ENCODE peak calls at places on chromosomes 5 and 9, in seven cellular contexts. One of them, this sample, is unnamed. For H3K9me3, the result is how much of the 10 kb centered on the place peaks cover.

GRCh38 chr5:93186031-93186682 is 394.9 kb downstream of the NR2F1-AS1 start:
- DNase-seq in Karpas-422: no peak
- DNase-seq in neuronal stem cell: no peak
- DNase-seq in breast epithelium: no peak
- DNase-seq in neural progenitor cell: no peak
- DNase-seq in heart right ventricle: no peak
- DNase-seq in CD4-positive, CD25-positive, alpha-beta regulatory T cell: no peak
- DNase-seq in this sample: no peak

GRCh38 chr9:14349818-14350333 is 35.9 kb upstream of the NFIB start:
- DNase-seq in Karpas-422: no peak
- DNase-seq in neuronal stem cell: no peak
- DNase-seq in breast epithelium: no peak
- DNase-seq in heart right ventricle: peak
- DNase-seq in neural progenitor cell: peak
- DNase-seq in CD4-positive, CD25-positive, alpha-beta regulatory T cell: no peak
- DNase-seq in this sample: no peak

GRCh38 chr9:111937781-111938426 is 41.3 kb downstream of the UGCG start:
- DNase-seq in CD4-positive, CD25-positive, alpha-beta regulatory T cell: peak
- DNase-seq in Karpas-422: no peak
- DNase-seq in breast epithelium: no peak
- DNase-seq in neural progenitor cell: no peak
- DNase-seq in neuronal stem cell: no peak
- DNase-seq in heart right ventricle: peak
- DNase-seq in this sample: no peak

GRCh38 chr9:132673355-132673754 is 3.1 kb downstream of the GTF3C4 start:
- DNase-seq in CD4-positive, CD25-positive, alpha-beta regulatory T cell: peak
- DNase-seq in neural progenitor cell: peak
- DNase-seq in heart right ventricle: no peak
- DNase-seq in breast epithelium: no peak
- DNase-seq in neuronal stem cell: no peak
- DNase-seq in Karpas-422: no peak
- DNase-seq in this sample: no peak

GRCh38 chr9:8332871-8333270 is 533.3 kb upstream of the DMAC1 start:
- DNase-seq in breast epithelium: no peak
- DNase-seq in heart right ventricle: no peak
- DNase-seq in Karpas-422: no peak
- DNase-seq in CD4-positive, CD25-positive, alpha-beta regulatory T cell: no peak
- DNase-seq in neural progenitor cell: no peak
- DNase-seq in neuronal stem cell: no peak
- DNase-seq in this sample: no peak

GRCh38 chr9:113368960-113369582 is 7.7 kb downstream of the HDHD3 start:
- DNase-seq in neuronal stem cell: no peak
- DNase-seq in heart right ventricle: no peak
- DNase-seq in CD4-positive, CD25-positive, alpha-beta regulatory T cell: no peak
- DNase-seq in neural progenitor cell: no peak
- DNase-seq in Karpas-422: no peak
- DNase-seq in breast epithelium: no peak
- DNase-seq in this sample: no peak

GRCh38 chr9:132809677-132810076 is 68.4 kb downstream of the AK8 start:
- DNase-seq in heart right ventricle: no peak
- DNase-seq in CD4-positive, CD25-positive, alpha-beta regulatory T cell: no peak
- DNase-seq in neuronal stem cell: no peak
- DNase-seq in breast epithelium: no peak
- DNase-seq in Karpas-422: no peak
- DNase-seq in neural progenitor cell: no peak
- DNase-seq in this sample: no peak

GRCh38 chr5:61301820-61302563 is 30.1 kb upstream of the ZSWIM6 start:
- DNase-seq in breast epithelium: peak
- DNase-seq in CD4-positive, CD25-positive, alpha-beta regulatory T cell: no peak
- DNase-seq in neural progenitor cell: peak
- DNase-seq in neuronal stem cell: no peak
- DNase-seq in Karpas-422: no peak
- DNase-seq in heart right ventricle: peak
- DNase-seq in this sample: no peak

GRCh38 chr5:62168882-62169281 is 137.1 kb upstream of the KIF2A start:
- DNase-seq in neuronal stem cell: no peak
- DNase-seq in breast epithelium: no peak
- DNase-seq in Karpas-422: no peak
- DNase-seq in heart right ventricle: no peak
- DNase-seq in neural progenitor cell: no peak
- DNase-seq in CD4-positive, CD25-positive, alpha-beta regulatory T cell: no peak
- DNase-seq in this sample: no peak

GRCh38 chr5:136235316-136235715 is 42.4 kb upstream of the SMIM32 start:
- DNase-seq in neural progenitor cell: no peak
- DNase-seq in neuronal stem cell: no peak
- DNase-seq in breast epithelium: no peak
- DNase-seq in heart right ventricle: no peak
- DNase-seq in CD4-positive, CD25-positive, alpha-beta regulatory T cell: no peak
- DNase-seq in Karpas-422: no peak
- DNase-seq in this sample: no peak

GRCh38 chr9:132005896-132006295 is 73.8 kb downstream of the MED27 start:
- DNase-seq in heart right ventricle: no peak
- DNase-seq in Karpas-422: no peak
- DNase-seq in CD4-positive, CD25-positive, alpha-beta regulatory T cell: no peak
- DNase-seq in breast epithelium: no peak
- DNase-seq in neural progenitor cell: no peak
- DNase-seq in neuronal stem cell: no peak
- DNase-seq in this sample: no peak

GRCh38 chr5:190366-191035 is 794 bp upstream of the LRRC14B start:
- DNase-seq in neuronal stem cell: no peak
- DNase-seq in neural progenitor cell: no peak
- DNase-seq in CD4-positive, CD25-positive, alpha-beta regulatory T cell: no peak
- DNase-seq in heart right ventricle: no peak
- DNase-seq in Karpas-422: no peak
- DNase-seq in breast epithelium: no peak
- DNase-seq in this sample: no peak

GRCh38 chr9:69963728-69964127 is 79.9 kb upstream of the MAMDC2 start:
- DNase-seq in CD4-positive, CD25-positive, alpha-beta regulatory T cell: no peak
- DNase-seq in Karpas-422: no peak
- DNase-seq in neural progenitor cell: no peak
- DNase-seq in breast epithelium: no peak
- DNase-seq in heart right ventricle: no peak
- DNase-seq in neuronal stem cell: no peak
- DNase-seq in this sample: no peak

GRCh38 chr9:137241490-137242328 is 622 bp downstream of the TUBB4B start:
- DNase-seq in Karpas-422: peak
- DNase-seq in neural progenitor cell: peak
- DNase-seq in CD4-positive, CD25-positive, alpha-beta regulatory T cell: peak
- DNase-seq in breast epithelium: no peak
- DNase-seq in neuronal stem cell: no peak
- DNase-seq in heart right ventricle: peak
- DNase-seq in this sample: peak

GRCh38 chr5:95162231-95162992 is 122.5 kb downstream of the MCTP1 start:
- DNase-seq in breast epithelium: no peak
- DNase-seq in neural progenitor cell: no peak
- DNase-seq in neuronal stem cell: no peak
- DNase-seq in Karpas-422: no peak
- DNase-seq in heart right ventricle: no peak
- DNase-seq in CD4-positive, CD25-positive, alpha-beta regulatory T cell: no peak
- DNase-seq in this sample: no peak

GRCh38 chr5:141519605-141520288 is 30.9 kb downstream of the PCDHGC5 start:
- DNase-seq in breast epithelium: no peak
- DNase-seq in Karpas-422: no peak
- DNase-seq in neuronal stem cell: no peak
- DNase-seq in heart right ventricle: no peak
- DNase-seq in CD4-positive, CD25-positive, alpha-beta regulatory T cell: no peak
- DNase-seq in neural progenitor cell: no peak
- DNase-seq in this sample: no peak

GRCh38 chr9:120839146-120839545 is 3.6 kb downstream of the PSMD5 start:
- DNase-seq in neuronal stem cell: no peak
- DNase-seq in CD4-positive, CD25-positive, alpha-beta regulatory T cell: no peak
- DNase-seq in Karpas-422: no peak
- DNase-seq in breast epithelium: no peak
- DNase-seq in neural progenitor cell: no peak
- DNase-seq in heart right ventricle: no peak
- DNase-seq in this sample: no peak

GRCh38 chr5:147407094-147407681 is 102.7 kb downstream of the DPYSL3 start:
- DNase-seq in Karpas-422: no peak
- DNase-seq in heart right ventricle: no peak
- DNase-seq in CD4-positive, CD25-positive, alpha-beta regulatory T cell: no peak
- DNase-seq in neuronal stem cell: no peak
- DNase-seq in breast epithelium: no peak
- DNase-seq in neural progenitor cell: no peak
- DNase-seq in this sample: no peak

GRCh38 chr9:116661037-116661954 is 25.8 kb upstream of the TRIM32 start:
- DNase-seq in neural progenitor cell: peak
- DNase-seq in Karpas-422: peak
- DNase-seq in heart right ventricle: no peak
- DNase-seq in neuronal stem cell: peak
- DNase-seq in breast epithelium: no peak
- DNase-seq in CD4-positive, CD25-positive, alpha-beta regulatory T cell: peak
- DNase-seq in this sample: no peak

GRCh38 chr5:176823869-176824412 is 13.6 kb downstream of the UNC5A start:
- DNase-seq in CD4-positive, CD25-positive, alpha-beta regulatory T cell: no peak
- DNase-seq in Karpas-422: no peak
- DNase-seq in neural progenitor cell: no peak
- DNase-seq in breast epithelium: no peak
- DNase-seq in heart right ventricle: no peak
- DNase-seq in neuronal stem cell: no peak
- DNase-seq in this sample: no peak

GRCh38 chr5:137613554-137614265 is 114.6 kb upstream of the SPOCK1 start:
- DNase-seq in breast epithelium: no peak
- DNase-seq in neural progenitor cell: no peak
- DNase-seq in CD4-positive, CD25-positive, alpha-beta regulatory T cell: no peak
- DNase-seq in Karpas-422: no peak
- DNase-seq in heart right ventricle: no peak
- DNase-seq in neuronal stem cell: no peak
- DNase-seq in this sample: no peak

GRCh38 chr5:137616046-137616445 is 116.9 kb upstream of the SPOCK1 start:
- DNase-seq in CD4-positive, CD25-positive, alpha-beta regulatory T cell: no peak
- DNase-seq in neuronal stem cell: no peak
- DNase-seq in Karpas-422: no peak
- DNase-seq in heart right ventricle: no peak
- DNase-seq in neural progenitor cell: no peak
- DNase-seq in breast epithelium: no peak
- DNase-seq in this sample: no peak

GRCh38 chr5:137612576-137612975 is 113.5 kb upstream of the SPOCK1 start:
- DNase-seq in neuronal stem cell: no peak
- DNase-seq in breast epithelium: no peak
- DNase-seq in CD4-positive, CD25-positive, alpha-beta regulatory T cell: no peak
- DNase-seq in neural progenitor cell: no peak
- DNase-seq in heart right ventricle: no peak
- DNase-seq in Karpas-422: no peak
- DNase-seq in this sample: no peak

GRCh38 chr5:137617806-137618205 is 118.1 kb downstream of the KLHL3 start:
- DNase-seq in Karpas-422: no peak
- DNase-seq in neuronal stem cell: no peak
- DNase-seq in neural progenitor cell: no peak
- DNase-seq in breast epithelium: no peak
- DNase-seq in heart right ventricle: no peak
- DNase-seq in CD4-positive, CD25-positive, alpha-beta regulatory T cell: no peak
- DNase-seq in this sample: no peak

DNA sequence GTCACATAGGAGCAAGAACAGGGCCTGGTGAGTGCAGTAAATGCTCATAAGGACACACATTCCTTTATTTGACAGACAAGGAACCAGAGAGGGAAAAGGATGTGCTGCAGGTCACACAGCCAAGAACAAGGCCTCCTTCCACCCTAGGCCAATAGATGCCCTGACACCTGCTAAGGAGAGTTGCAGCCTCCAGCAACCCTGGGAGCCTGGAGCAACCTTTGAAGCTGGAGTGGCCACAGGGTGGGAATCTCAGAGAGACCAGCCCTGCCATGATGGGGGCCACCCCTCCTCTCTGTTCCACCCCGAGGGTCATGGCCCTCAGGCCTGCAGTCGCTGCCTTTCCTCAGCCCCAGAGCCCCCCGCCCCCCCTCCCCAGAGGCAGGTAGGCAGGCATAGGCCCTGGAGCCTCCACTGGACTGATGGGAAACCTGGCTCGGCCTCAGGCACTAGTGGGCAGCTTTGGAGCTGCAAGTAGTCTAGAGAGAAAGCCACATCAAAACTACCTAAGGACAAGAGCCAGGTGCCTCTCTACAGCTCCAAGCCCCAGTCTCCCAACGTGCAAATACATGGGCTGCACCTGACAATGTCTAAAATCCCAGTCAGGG is 116.1 kb upstream of the SPOCK1 start:
- DNase-seq in heart right ventricle: no peak
- DNase-seq in CD4-positive, CD25-positive, alpha-beta regulatory T cell: no peak
- DNase-seq in Karpas-422: no peak
- DNase-seq in neural progenitor cell: no peak
- DNase-seq in neuronal stem cell: no peak
- DNase-seq in breast epithelium: no peak
- DNase-seq in this sample: no peak
- H3K9me3 ChIP-seq in heart right ventricle: under half
- H3K9me3 ChIP-seq in CD4-positive, CD25-positive, alpha-beta regulatory T cell: under half
- H3K9me3 ChIP-seq in Karpas-422: under half
- H3K9me3 ChIP-seq in neural progenitor cell: under half
- H3K9me3 ChIP-seq in neuronal stem cell: under half
- H3K9me3 ChIP-seq in breast epithelium: under half
- H3K9me3 ChIP-seq in this sample: under half

GRCh38 chr9:22217254-22217653 is 208.1 kb upstream of the CDKN2B start:
- DNase-seq in Karpas-422: no peak
- DNase-seq in neural progenitor cell: no peak
- DNase-seq in CD4-positive, CD25-positive, alpha-beta regulatory T cell: no peak
- DNase-seq in neuronal stem cell: no peak
- DNase-seq in breast epithelium: no peak
- DNase-seq in heart right ventricle: no peak
- DNase-seq in this sample: no peak
- H3K9me3 ChIP-seq in Karpas-422: under half
- H3K9me3 ChIP-seq in neural progenitor cell: under half
- H3K9me3 ChIP-seq in CD4-positive, CD25-positive, alpha-beta regulatory T cell: under half
- H3K9me3 ChIP-seq in neuronal stem cell: under half
- H3K9me3 ChIP-seq in breast epithelium: under half
- H3K9me3 ChIP-seq in heart right ventricle: under half
- H3K9me3 ChIP-seq in this sample: under half

GRCh38 chr9:65411901-65412300 is 126.9 kb upstream of the FOXD4L5 start:
- DNase-seq in neuronal stem cell: no peak
- DNase-seq in heart right ventricle: no peak
- DNase-seq in CD4-positive, CD25-positive, alpha-beta regulatory T cell: no peak
- DNase-seq in Karpas-422: no peak
- DNase-seq in neural progenitor cell: no peak
- DNase-seq in breast epithelium: no peak
- DNase-seq in this sample: no peak
- H3K9me3 ChIP-seq in neuronal stem cell: under half
- H3K9me3 ChIP-seq in heart right ventricle: under half
- H3K9me3 ChIP-seq in CD4-positive, CD25-positive, alpha-beta regulatory T cell: under half
- H3K9me3 ChIP-seq in Karpas-422: under half
- H3K9me3 ChIP-seq in neural progenitor cell: under half
- H3K9me3 ChIP-seq in breast epithelium: under half
- H3K9me3 ChIP-seq in this sample: under half

DNA sequence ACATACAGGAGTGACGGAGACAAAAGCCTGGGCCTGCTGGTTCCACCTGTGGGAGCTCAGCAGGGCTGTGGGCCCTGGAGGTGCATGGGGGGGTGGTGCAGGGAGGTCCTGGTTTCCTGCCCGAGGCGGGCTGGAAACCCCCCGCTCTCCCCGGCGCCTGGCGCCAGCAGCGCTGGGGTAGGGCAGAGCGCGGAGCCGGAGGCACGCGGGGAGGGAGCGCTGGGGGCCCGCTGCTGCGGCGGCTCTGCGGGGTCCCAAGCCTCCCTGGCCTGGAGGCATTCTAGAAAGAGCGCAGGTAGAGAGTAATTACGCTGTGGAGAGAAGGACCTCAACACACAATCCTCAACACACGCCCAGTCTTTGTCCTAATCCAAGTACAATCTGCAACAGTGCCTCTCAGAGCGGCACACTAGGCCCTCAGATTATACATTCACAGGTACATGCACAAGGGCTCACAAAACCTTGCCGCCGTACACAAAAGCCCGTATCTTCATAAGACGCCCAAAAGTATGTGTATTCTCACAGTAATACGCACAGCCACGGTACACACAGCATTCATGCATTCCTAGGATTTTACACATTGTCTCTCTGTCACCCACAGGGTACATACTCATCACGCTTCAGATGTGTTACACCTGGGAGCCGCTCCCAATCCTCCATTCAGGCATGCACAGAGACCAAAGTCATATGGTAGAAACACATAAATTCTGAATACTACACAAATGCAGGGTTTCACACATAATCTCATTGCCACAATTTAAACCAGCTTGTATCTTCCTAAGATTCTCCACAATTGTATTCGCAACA is 2.1 kb upstream of the HAND1 start:
- DNase-seq in Karpas-422: no peak
- DNase-seq in neural progenitor cell: peak
- DNase-seq in breast epithelium: no peak
- DNase-seq in heart right ventricle: no peak
- DNase-seq in CD4-positive, CD25-positive, alpha-beta regulatory T cell: no peak
- DNase-seq in neuronal stem cell: no peak
- DNase-seq in this sample: no peak
- H3K9me3 ChIP-seq in Karpas-422: under half
- H3K9me3 ChIP-seq in neural progenitor cell: under half
- H3K9me3 ChIP-seq in breast epithelium: under half
- H3K9me3 ChIP-seq in heart right ventricle: under half
- H3K9me3 ChIP-seq in CD4-positive, CD25-positive, alpha-beta regulatory T cell: under half
- H3K9me3 ChIP-seq in neuronal stem cell: under half
- H3K9me3 ChIP-seq in this sample: under half

This sample was measured in T-helper 17 cell.